ENCODE peak calls at places on chromosomes 7 and 10, in five cellular contexts. Q is GM23338, X is fibroblast of the aortic adventitia, L is heart right ventricle, E is fibroblast of mammary gland. J is an unnamed sample.

GRCh38 chr10:34139559-34139958 is 675.5 kb downstream of the PARD3 start:
- DNase-seq in Q (no peak), X (no peak), L (no peak), E (peak), J (peak)

GRCh38 chr7:151117565-151117964 is 31.3 kb downstream of the AGAP3 start:
- DNase-seq in Q (no peak), X (no peak), L (no peak), E (no peak), J (no peak)

GRCh38 chr7:85316489-85316888 is 129.6 kb upstream of the SEMA3D start:
- DNase-seq in Q (no peak), X (no peak), L (no peak), E (no peak), J (no peak)

GRCh38 chr7:157997991-157998505 is 589.6 kb downstream of the PTPRN2 start:
- DNase-seq in Q (no peak), X (no peak), L (no peak), E (no peak), J (no peak)

GRCh38 chr10:28127881-28128280 is 129.0 kb upstream of the ODAD2 start:
- DNase-seq in Q (no peak), X (no peak), L (no peak), E (peak), J (no peak)

GRCh38 chr10:59580257-59580863 is 129.3 kb downstream of the SLC16A9 start:
- DNase-seq in Q (peak), X (peak), L (no peak), E (peak), J (peak)

GRCh38 chr10:28532223-28532508 is 752 bp upstream of the WAC start:
- DNase-seq in Q (peak), X (peak), L (no peak), E (peak), J (no peak)

GRCh38 chr10:112307631-112308502 is 24.7 kb downstream of the TECTB start:
- DNase-seq in Q (peak), X (peak), L (no peak), E (peak), J (no peak)

GRCh38 chr10:93695720-93696119 is 6.7 kb downstream of the FRA10AC1 start:
- DNase-seq in Q (no peak), X (no peak), L (no peak), E (no peak), J (no peak)

GRCh38 chr10:79308016-79308415 is 39.3 kb upstream of the PPIF start:
- DNase-seq in Q (no peak), X (no peak), L (peak), E (no peak), J (no peak)

GRCh38 chr7:150656047-150656446 is 23.9 kb upstream of the GIMAP6 start:
- DNase-seq in Q (no peak), X (no peak), L (no peak), E (no peak), J (no peak)

GRCh38 chr7:157121184-157121715 is 17.5 kb upstream of the UBE3C start:
- DNase-seq in Q (no peak), X (no peak), L (no peak), E (no peak), J (no peak)

GRCh38 chr10:46544989-46545791 is 11.3 kb downstream of the GPRIN2 start:
- DNase-seq in Q (peak), X (peak), L (no peak), E (no peak), J (no peak)

GRCh38 chr7:147276783-147277370 is 1160.3 kb downstream of the CNTNAP2 start:
- DNase-seq in Q (no peak), X (no peak), L (no peak), E (no peak), J (no peak)

GRCh38 chr7:101172854-101173751 is 7.0 kb downstream of the NAT16 start:
- DNase-seq in Q (peak), X (peak), L (peak), E (peak), J (no peak)
- H3K4me3 ChIP-seq in Q (peak), X (peak), L (no peak), E (no peak), J (peak)

GRCh38 chr7:44398953-44399574 is 73.7 kb upstream of the CAMK2B start:
- DNase-seq in Q (no peak), X (no peak), L (no peak), E (peak), J (peak)

GRCh38 chr7:44396931-44397525 is 71.6 kb upstream of the CAMK2B start:
- DNase-seq in Q (no peak), X (peak), L (no peak), E (peak), J (no peak)

GRCh38 chr7:44400033-44400511 is 74.7 kb upstream of the CAMK2B start:
- DNase-seq in Q (no peak), X (no peak), L (no peak), E (no peak), J (no peak)

GRCh38 chr7:44396498-44396897 is 71.1 kb upstream of the CAMK2B start:
- DNase-seq in Q (no peak), X (no peak), L (no peak), E (no peak), J (no peak)

GRCh38 chr7:44398506-44398905 is 73.1 kb upstream of the CAMK2B start:
- DNase-seq in Q (no peak), X (no peak), L (no peak), E (no peak), J (no peak)
- H3K4me3 ChIP-seq in Q (no peak), X (no peak), L (no peak), E (no peak), J (no peak)

GRCh38 chr7:70420263-70420662 is 711.7 kb upstream of the GALNT17 start:
- DNase-seq in Q (no peak), X (no peak), L (no peak), E (no peak), J (no peak)
- H3K4me3 ChIP-seq in Q (no peak), X (no peak), L (no peak), E (no peak), J (no peak)

DNA sequence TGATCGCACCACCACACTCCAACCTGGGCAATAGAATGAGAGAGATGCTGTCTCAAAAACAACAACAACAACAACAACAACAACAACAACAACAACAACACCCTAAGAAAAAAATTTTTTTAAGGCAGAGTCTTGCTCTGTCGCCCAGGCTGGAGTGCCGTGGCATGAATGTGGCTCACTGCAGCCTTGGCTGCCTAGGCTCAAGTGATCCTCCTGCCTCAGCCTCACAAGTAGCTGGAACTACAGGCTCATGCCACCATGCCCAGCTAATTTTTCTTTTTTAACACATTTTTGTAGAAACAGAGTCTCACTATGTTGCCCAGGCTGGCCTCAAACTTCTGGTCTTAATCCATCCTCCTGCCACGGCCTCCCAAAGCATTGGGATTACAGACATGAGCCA is 18.6 kb downstream of the ALDH18A1 start:
- DNase-seq in Q (no peak), X (no peak), L (no peak), E (no peak), J (no peak)
- H3K4me3 ChIP-seq in Q (no peak), X (no peak), L (no peak), E (no peak), J (no peak)

DNA sequence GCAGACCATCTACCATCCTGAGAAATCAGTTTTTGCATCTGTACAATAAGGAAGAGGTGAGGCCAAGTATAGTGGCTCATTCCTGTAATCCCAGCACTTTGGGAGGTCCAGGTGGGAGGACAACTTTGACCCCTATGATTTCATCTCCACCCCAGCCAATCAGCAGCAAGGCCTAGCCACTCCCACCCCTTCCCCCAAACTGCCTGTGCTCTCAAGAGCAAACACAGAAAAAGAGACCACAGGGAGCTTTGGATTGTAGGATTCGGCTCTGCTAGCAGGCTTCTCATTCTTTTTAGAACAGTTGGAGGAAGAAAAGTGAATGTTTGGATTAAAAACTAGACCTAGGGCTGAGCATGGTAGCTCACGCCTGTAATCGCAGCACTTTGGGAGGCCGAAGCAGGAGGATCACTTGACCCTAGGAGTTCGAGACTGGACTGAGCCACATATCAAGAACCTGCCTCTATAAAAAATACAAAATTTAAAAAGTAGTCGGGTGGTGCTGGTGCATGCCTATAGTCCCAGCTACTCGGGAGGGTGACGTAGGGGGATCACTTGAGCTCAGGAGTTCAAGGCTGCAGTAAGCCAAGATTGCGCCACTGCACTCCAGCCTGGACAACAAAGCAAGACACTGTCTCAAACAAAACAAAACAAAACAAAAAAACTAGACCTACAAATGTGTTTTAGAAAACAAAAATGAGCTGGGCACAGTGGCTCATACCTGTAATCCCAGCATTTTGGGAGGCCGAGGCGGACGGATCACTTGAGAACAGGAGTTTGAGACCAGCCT is 25.1 kb upstream of the PROSER2 start:
- DNase-seq in Q (no peak), X (no peak), L (no peak), E (no peak), J (no peak)
- H3K4me3 ChIP-seq in Q (no peak), X (no peak), L (no peak), E (no peak), J (no peak)

J was measured in skeletal muscle cell.